ENCODE peak calls at places on chromosomes 3 and 15, in four cellular contexts. P is breast epithelium; M is CD8-positive, alpha-beta T cell; B is transverse colon. X is an unnamed sample. For H3K4me1, the result is how much of the 10 kb centered on the place peaks cover.

GRCh38 chr15:64144565-64145281 is 6.8 kb upstream of the SNX22 start:
- DNase-seq in P (no peak), M (no peak), B (no peak), X (no peak)

GRCh38 chr15:23497710-23498111 is 50.7 kb upstream of the GOLGA6L2 start:
- DNase-seq in P (no peak), M (no peak), B (no peak), X (no peak)

GRCh38 chr3:141306922-141307321 is 61.4 kb upstream of the ZBTB38 start:
- DNase-seq in P (no peak), M (peak), B (no peak), X (peak)

GRCh38 chr15:32676095-32676643 is 34.7 kb downstream of the SCG5 start:
- DNase-seq in P (no peak), M (no peak), B (no peak), X (no peak)

GRCh38 chr3:153160451-153161137 is 1.4 kb upstream of the RAP2B start:
- DNase-seq in P (peak), M (peak), B (peak), X (peak)

GRCh38 chr3:126677862-126678549 is 23.1 kb upstream of the TXNRD3 start:
- DNase-seq in P (no peak), M (no peak), B (no peak), X (no peak)

GRCh38 chr15:42721016-42721415 is 15.9 kb downstream of the CDAN1 start:
- DNase-seq in P (no peak), M (no peak), B (no peak), X (no peak)

GRCh38 chr3:11499144-11499543 is 144.6 kb downstream of the VGLL4 start:
- DNase-seq in P (no peak), M (no peak), B (no peak), X (no peak)

GRCh38 chr3:136994772-136995516 is 37.2 kb downstream of the IL20RB start:
- DNase-seq in P (peak), M (no peak), B (peak), X (no peak)

GRCh38 chr3:184582583-184582982 is 21.0 kb downstream of the EPHB3 start:
- DNase-seq in P (no peak), M (no peak), B (no peak), X (no peak)
- H3K27ac ChIP-seq in P (peak), M (no peak), B (peak), X (no peak)

GRCh38 chr3:184637705-184638104 is 74.2 kb downstream of the MAGEF1 start:
- DNase-seq in P (no peak), M (no peak), B (no peak), X (no peak)
- H3K4me1 ChIP-seq in P (under half), M (under half), B (under half), X (under half)

GRCh38 chr15:93362821-93363220 is 273.8 kb upstream of the RGMA start:
- DNase-seq in P (no peak), M (no peak), B (no peak), X (no peak)
- H3K4me3 ChIP-seq in P (no peak), M (no peak), B (no peak), X (no peak)

DNA sequence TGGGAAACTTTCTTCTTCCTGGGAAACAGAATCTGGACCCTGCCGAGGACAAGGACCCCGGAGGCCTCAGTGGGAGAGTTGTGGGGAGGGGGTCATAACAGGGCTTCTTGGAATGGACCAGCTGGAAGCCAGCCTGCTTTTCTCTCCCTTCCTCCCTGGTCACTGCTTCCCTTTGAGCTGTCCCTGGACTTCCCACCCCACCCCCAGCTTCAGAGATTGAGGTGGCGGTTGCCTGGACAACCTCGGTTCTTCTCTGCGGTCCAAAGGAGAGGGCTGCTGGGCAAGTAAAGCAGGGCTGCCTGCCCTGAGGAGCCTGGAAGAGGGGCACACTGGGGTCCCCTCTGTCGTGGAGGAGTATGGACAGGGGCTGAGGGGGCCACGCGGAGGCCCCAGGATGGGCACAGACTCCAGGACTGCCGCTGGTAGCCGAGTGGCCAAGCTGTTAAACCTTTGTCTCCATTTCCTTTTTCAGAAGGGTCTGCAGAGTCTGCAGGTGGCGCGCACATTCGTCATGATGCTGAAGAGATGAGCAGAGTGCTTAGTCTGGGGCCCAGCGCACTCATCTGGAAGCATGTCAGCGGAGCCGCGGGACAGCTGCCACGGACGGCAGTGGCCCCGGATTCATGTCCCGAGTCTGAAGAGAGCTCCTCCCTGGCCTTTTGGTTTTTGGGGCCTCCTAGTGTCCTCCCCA is 42.8 kb downstream of the KLHL25 start:
- DNase-seq in P (no peak), M (no peak), B (no peak), X (no peak)
- H3K27ac ChIP-seq in P (peak), M (no peak), B (peak), X (no peak)

DNA sequence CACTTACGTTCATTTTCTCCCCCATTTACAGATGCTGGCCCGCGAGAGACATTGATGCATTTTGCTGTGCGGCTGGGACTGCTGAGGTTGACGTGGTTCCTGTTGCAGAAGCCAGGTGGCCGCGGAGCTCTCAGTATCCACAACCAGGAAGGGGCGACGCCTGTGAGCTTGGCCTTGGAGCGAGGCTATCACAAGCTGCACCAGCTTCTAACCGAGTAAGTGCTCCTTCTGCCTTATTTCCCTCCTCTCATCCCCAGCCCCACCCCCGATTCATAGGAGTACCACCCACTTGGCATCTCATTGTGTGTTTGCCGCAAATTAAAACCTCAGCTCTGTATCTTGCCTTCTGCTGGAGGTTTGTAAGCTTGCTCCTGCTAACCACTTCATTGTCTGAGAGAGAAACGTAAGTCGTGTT is 163.3 kb downstream of the AKAP13 start:
- DNase-seq in P (peak), M (peak), B (peak), X (no peak)
- H3K4me1 ChIP-seq in P (under half), M (under half), B (under half), X (under half)